ENCODE peak calls at places on chromosomes 4 and X, in ten cellular contexts. One of them, this sample, is unnamed.

GRCh38 chr4:176875441-176875930 is 82.8 kb upstream of the VEGFC start:
- DNase-seq in CD8-positive, alpha-beta T cell: no peak
- DNase-seq in NCI-H1694: no peak
- DNase-seq in hepatocyte: no peak
- DNase-seq in amniotic stem cell: no peak
- DNase-seq in activated CD4-positive, alpha-beta T cell treated with anti-CD3 and anti-CD28 coated beads, Interleukin-2, amount 50 U/mL, for 1 hour: no peak
- DNase-seq in Calu3: no peak
- DNase-seq in kidney glomerular epithelial cell: no peak
- DNase-seq in SW 1271: no peak
- DNase-seq in NCI-H2029: no peak
- DNase-seq in this sample: no peak

GRCh38 chr4:15004701-15005301 is 2.5 kb downstream of the CPEB2 start:
- DNase-seq in activated CD4-positive, alpha-beta T cell treated with anti-CD3 and anti-CD28 coated beads, Interleukin-2, amount 50 U/mL, for 1 hour: peak
- DNase-seq in NCI-H2029: no peak
- DNase-seq in hepatocyte: peak
- DNase-seq in NCI-H1694: no peak
- DNase-seq in Calu3: peak
- DNase-seq in SW 1271: no peak
- DNase-seq in amniotic stem cell: no peak
- DNase-seq in CD8-positive, alpha-beta T cell: peak
- DNase-seq in kidney glomerular epithelial cell: peak
- DNase-seq in this sample: no peak

GRCh38 chr4:162485486-162485885 is 321.7 kb upstream of the FSTL5 start:
- DNase-seq in kidney glomerular epithelial cell: peak
- DNase-seq in CD8-positive, alpha-beta T cell: no peak
- DNase-seq in NCI-H2029: no peak
- DNase-seq in amniotic stem cell: no peak
- DNase-seq in SW 1271: no peak
- DNase-seq in activated CD4-positive, alpha-beta T cell treated with anti-CD3 and anti-CD28 coated beads, Interleukin-2, amount 50 U/mL, for 1 hour: no peak
- DNase-seq in NCI-H1694: no peak
- DNase-seq in hepatocyte: no peak
- DNase-seq in Calu3: no peak
- DNase-seq in this sample: peak

GRCh38 chr4:142656178-142656577 is 189.9 kb downstream of the INPP4B start:
- DNase-seq in NCI-H1694: no peak
- DNase-seq in SW 1271: no peak
- DNase-seq in amniotic stem cell: no peak
- DNase-seq in activated CD4-positive, alpha-beta T cell treated with anti-CD3 and anti-CD28 coated beads, Interleukin-2, amount 50 U/mL, for 1 hour: peak
- DNase-seq in kidney glomerular epithelial cell: no peak
- DNase-seq in Calu3: peak
- DNase-seq in CD8-positive, alpha-beta T cell: peak
- DNase-seq in hepatocyte: no peak
- DNase-seq in NCI-H2029: no peak
- DNase-seq in this sample: no peak

GRCh38 chr4:105415281-105415744 is 58.5 kb downstream of the PPA2 start:
- DNase-seq in Calu3: no peak
- DNase-seq in NCI-H1694: no peak
- DNase-seq in CD8-positive, alpha-beta T cell: no peak
- DNase-seq in amniotic stem cell: no peak
- DNase-seq in SW 1271: no peak
- DNase-seq in kidney glomerular epithelial cell: no peak
- DNase-seq in NCI-H2029: no peak
- DNase-seq in hepatocyte: no peak
- DNase-seq in activated CD4-positive, alpha-beta T cell treated with anti-CD3 and anti-CD28 coated beads, Interleukin-2, amount 50 U/mL, for 1 hour: no peak
- DNase-seq in this sample: no peak

GRCh38 chr4:114108869-114109268 is 129.4 kb upstream of the ARSJ start:
- DNase-seq in NCI-H1694: peak
- DNase-seq in CD8-positive, alpha-beta T cell: no peak
- DNase-seq in hepatocyte: no peak
- DNase-seq in NCI-H2029: no peak
- DNase-seq in kidney glomerular epithelial cell: no peak
- DNase-seq in SW 1271: no peak
- DNase-seq in activated CD4-positive, alpha-beta T cell treated with anti-CD3 and anti-CD28 coated beads, Interleukin-2, amount 50 U/mL, for 1 hour: no peak
- DNase-seq in amniotic stem cell: no peak
- DNase-seq in Calu3: no peak
- DNase-seq in this sample: peak

GRCh38 chrX:45513042-45513441 is 312.4 kb upstream of the DIPK2B start:
- DNase-seq in activated CD4-positive, alpha-beta T cell treated with anti-CD3 and anti-CD28 coated beads, Interleukin-2, amount 50 U/mL, for 1 hour: no peak
- DNase-seq in SW 1271: no peak
- DNase-seq in kidney glomerular epithelial cell: no peak
- DNase-seq in NCI-H2029: no peak
- DNase-seq in Calu3: no peak
- DNase-seq in hepatocyte: no peak
- DNase-seq in NCI-H1694: no peak
- DNase-seq in amniotic stem cell: no peak
- DNase-seq in CD8-positive, alpha-beta T cell: no peak
- DNase-seq in this sample: no peak

GRCh38 chr4:61428950-61429349 is 228.8 kb downstream of the ADGRL3 start:
- DNase-seq in SW 1271: no peak
- DNase-seq in hepatocyte: no peak
- DNase-seq in NCI-H2029: no peak
- DNase-seq in amniotic stem cell: no peak
- DNase-seq in CD8-positive, alpha-beta T cell: no peak
- DNase-seq in activated CD4-positive, alpha-beta T cell treated with anti-CD3 and anti-CD28 coated beads, Interleukin-2, amount 50 U/mL, for 1 hour: no peak
- DNase-seq in kidney glomerular epithelial cell: no peak
- DNase-seq in Calu3: no peak
- DNase-seq in NCI-H1694: no peak
- DNase-seq in this sample: no peak

GRCh38 chr4:15303052-15303641 is 124.7 kb upstream of the C1QTNF7 start:
- DNase-seq in activated CD4-positive, alpha-beta T cell treated with anti-CD3 and anti-CD28 coated beads, Interleukin-2, amount 50 U/mL, for 1 hour: no peak
- DNase-seq in hepatocyte: peak
- DNase-seq in NCI-H1694: no peak
- DNase-seq in SW 1271: no peak
- DNase-seq in kidney glomerular epithelial cell: peak
- DNase-seq in CD8-positive, alpha-beta T cell: no peak
- DNase-seq in Calu3: no peak
- DNase-seq in amniotic stem cell: peak
- DNase-seq in NCI-H2029: no peak
- DNase-seq in this sample: peak

GRCh38 chrX:49977319-49978090 is 55.1 kb downstream of the CLCN5 start:
- DNase-seq in hepatocyte: no peak
- DNase-seq in activated CD4-positive, alpha-beta T cell treated with anti-CD3 and anti-CD28 coated beads, Interleukin-2, amount 50 U/mL, for 1 hour: no peak
- DNase-seq in amniotic stem cell: no peak
- DNase-seq in kidney glomerular epithelial cell: no peak
- DNase-seq in NCI-H1694: peak
- DNase-seq in Calu3: no peak
- DNase-seq in CD8-positive, alpha-beta T cell: no peak
- DNase-seq in SW 1271: no peak
- DNase-seq in NCI-H2029: no peak
- DNase-seq in this sample: no peak

GRCh38 chr4:32087211-32087610 is 1367.0 kb downstream of the PCDH7 start:
- DNase-seq in SW 1271: no peak
- DNase-seq in kidney glomerular epithelial cell: no peak
- DNase-seq in hepatocyte: no peak
- DNase-seq in NCI-H1694: no peak
- DNase-seq in Calu3: no peak
- DNase-seq in NCI-H2029: no peak
- DNase-seq in amniotic stem cell: no peak
- DNase-seq in activated CD4-positive, alpha-beta T cell treated with anti-CD3 and anti-CD28 coated beads, Interleukin-2, amount 50 U/mL, for 1 hour: no peak
- DNase-seq in CD8-positive, alpha-beta T cell: no peak
- DNase-seq in this sample: no peak

GRCh38 chr4:21856301-21856700 is 92.3 kb downstream of the KCNIP4 start:
- DNase-seq in NCI-H2029: no peak
- DNase-seq in CD8-positive, alpha-beta T cell: no peak
- DNase-seq in hepatocyte: no peak
- DNase-seq in Calu3: no peak
- DNase-seq in SW 1271: no peak
- DNase-seq in activated CD4-positive, alpha-beta T cell treated with anti-CD3 and anti-CD28 coated beads, Interleukin-2, amount 50 U/mL, for 1 hour: no peak
- DNase-seq in kidney glomerular epithelial cell: no peak
- DNase-seq in amniotic stem cell: no peak
- DNase-seq in NCI-H1694: no peak
- DNase-seq in this sample: no peak

GRCh38 chr4:149498246-149498645 is 317.4 kb downstream of the IQCM start:
- DNase-seq in amniotic stem cell: no peak
- DNase-seq in CD8-positive, alpha-beta T cell: no peak
- DNase-seq in activated CD4-positive, alpha-beta T cell treated with anti-CD3 and anti-CD28 coated beads, Interleukin-2, amount 50 U/mL, for 1 hour: no peak
- DNase-seq in hepatocyte: no peak
- DNase-seq in kidney glomerular epithelial cell: no peak
- DNase-seq in Calu3: no peak
- DNase-seq in NCI-H1694: no peak
- DNase-seq in NCI-H2029: no peak
- DNase-seq in SW 1271: no peak
- DNase-seq in this sample: no peak

This sample was measured in renal cortical epithelial cell.